ENCODE peak calls at places on chromosomes 16 and 17, in seven cellular contexts. One of them, this sample, is unnamed.

GRCh38 chr17:82171750-82172375 is 40.8 kb downstream of the CCDC57 start:
- DNase-seq in OCI-LY7: no peak
- DNase-seq in neural progenitor cell: no peak
- DNase-seq in A673: no peak
- DNase-seq in CD8-positive, alpha-beta memory T cell: no peak
- DNase-seq in mucosa of descending colon: no peak
- DNase-seq in adrenal gland: no peak
- DNase-seq in this sample: no peak

GRCh38 chr16:84841787-84842300 is 22.1 kb downstream of the CRISPLD2 start:
- DNase-seq in neural progenitor cell: peak; percentile 41
- DNase-seq in OCI-LY7: no peak
- DNase-seq in A673: no peak
- DNase-seq in mucosa of descending colon: peak; percentile 87
- DNase-seq in adrenal gland: no peak
- DNase-seq in CD8-positive, alpha-beta memory T cell: no peak
- DNase-seq in this sample: no peak

GRCh38 chr17:10198509-10199249 is at the start of gene GAS7:
- DNase-seq in adrenal gland: no peak
- DNase-seq in CD8-positive, alpha-beta memory T cell: peak; percentile 45
- DNase-seq in mucosa of descending colon: peak; percentile 69
- DNase-seq in A673: peak; percentile 63
- DNase-seq in neural progenitor cell: peak; percentile 91
- DNase-seq in OCI-LY7: no peak
- DNase-seq in this sample: peak; percentile 97

GRCh38 chr17:37358098-37358829 is 17.5 kb upstream of the C17orf78 start:
- DNase-seq in neural progenitor cell: peak; percentile 95
- DNase-seq in OCI-LY7: peak; percentile 53
- DNase-seq in CD8-positive, alpha-beta memory T cell: peak; percentile 25
- DNase-seq in mucosa of descending colon: peak; percentile 73
- DNase-seq in A673: peak; percentile 56
- DNase-seq in adrenal gland: peak; percentile 82
- DNase-seq in this sample: peak; percentile 31

GRCh38 chr16:66446737-66447136 is 19.6 kb downstream of the BEAN1 start:
- DNase-seq in CD8-positive, alpha-beta memory T cell: no peak
- DNase-seq in adrenal gland: no peak
- DNase-seq in neural progenitor cell: no peak
- DNase-seq in A673: no peak
- DNase-seq in mucosa of descending colon: no peak
- DNase-seq in OCI-LY7: no peak
- DNase-seq in this sample: no peak

GRCh38 chr16:22052985-22053384 is 39.4 kb upstream of the VWA3A start:
- DNase-seq in mucosa of descending colon: no peak
- DNase-seq in CD8-positive, alpha-beta memory T cell: no peak
- DNase-seq in adrenal gland: no peak
- DNase-seq in neural progenitor cell: no peak
- DNase-seq in OCI-LY7: no peak
- DNase-seq in A673: no peak
- DNase-seq in this sample: no peak

GRCh38 chr16:31216116-31216469 is 842 bp downstream of the PYDC1 start:
- DNase-seq in neural progenitor cell: no peak
- DNase-seq in adrenal gland: no peak
- DNase-seq in A673: no peak
- DNase-seq in mucosa of descending colon: no peak
- DNase-seq in CD8-positive, alpha-beta memory T cell: no peak
- DNase-seq in OCI-LY7: no peak
- DNase-seq in this sample: no peak

GRCh38 chr16:57261806-57262205 is 16.7 kb downstream of the ARL2BP start:
- DNase-seq in OCI-LY7: no peak
- DNase-seq in neural progenitor cell: no peak
- DNase-seq in CD8-positive, alpha-beta memory T cell: no peak
- DNase-seq in mucosa of descending colon: no peak
- DNase-seq in A673: no peak
- DNase-seq in adrenal gland: no peak
- DNase-seq in this sample: no peak

GRCh38 chr16:87616556-87616955 is 14.2 kb downstream of the JPH3 start:
- DNase-seq in neural progenitor cell: no peak
- DNase-seq in mucosa of descending colon: no peak
- DNase-seq in adrenal gland: no peak
- DNase-seq in OCI-LY7: no peak
- DNase-seq in A673: no peak
- DNase-seq in CD8-positive, alpha-beta memory T cell: no peak
- DNase-seq in this sample: no peak

GRCh38 chr17:65609303-65609702 is 47.9 kb upstream of the AXIN2 start:
- DNase-seq in neural progenitor cell: no peak
- DNase-seq in CD8-positive, alpha-beta memory T cell: no peak
- DNase-seq in mucosa of descending colon: no peak
- DNase-seq in OCI-LY7: no peak
- DNase-seq in adrenal gland: no peak
- DNase-seq in A673: no peak
- DNase-seq in this sample: no peak

GRCh38 chr16:27189335-27189972 is 13.9 kb upstream of the KDM8 start:
- DNase-seq in neural progenitor cell: peak; percentile 24
- DNase-seq in OCI-LY7: no peak
- DNase-seq in adrenal gland: no peak
- DNase-seq in A673: no peak
- DNase-seq in CD8-positive, alpha-beta memory T cell: no peak
- DNase-seq in mucosa of descending colon: peak; percentile 55
- DNase-seq in this sample: no peak

GRCh38 chr17:68600881-68601564 is at the start of gene FAM20A:
- DNase-seq in neural progenitor cell: peak; percentile 59
- DNase-seq in mucosa of descending colon: peak; percentile 40
- DNase-seq in CD8-positive, alpha-beta memory T cell: no peak
- DNase-seq in OCI-LY7: no peak
- DNase-seq in A673: peak; percentile 18
- DNase-seq in adrenal gland: no peak
- DNase-seq in this sample: no peak

GRCh38 chr16:70267516-70267915 is 15.8 kb upstream of the EXOSC6 start:
- DNase-seq in A673: peak; percentile 75
- DNase-seq in OCI-LY7: peak; percentile 44
- DNase-seq in CD8-positive, alpha-beta memory T cell: no peak
- DNase-seq in neural progenitor cell: peak; percentile 70
- DNase-seq in mucosa of descending colon: peak; percentile 45
- DNase-seq in adrenal gland: peak; percentile 66
- DNase-seq in this sample: no peak

GRCh38 chr16:3945751-3946603 is 65.5 kb upstream of the CREBBP start:
- DNase-seq in mucosa of descending colon: no peak
- DNase-seq in OCI-LY7: no peak
- DNase-seq in neural progenitor cell: no peak
- DNase-seq in CD8-positive, alpha-beta memory T cell: no peak
- DNase-seq in A673: peak; percentile 96
- DNase-seq in adrenal gland: peak; percentile 88
- DNase-seq in this sample: no peak

GRCh38 chr17:50635720-50636144 is 1.1 kb downstream of the ABCC3 start:
- DNase-seq in A673: no peak
- DNase-seq in adrenal gland: no peak
- DNase-seq in OCI-LY7: no peak
- DNase-seq in neural progenitor cell: no peak
- DNase-seq in mucosa of descending colon: no peak
- DNase-seq in CD8-positive, alpha-beta memory T cell: no peak
- DNase-seq in this sample: no peak
- H3K4me3 ChIP-seq in A673: no peak overlapping the region
- H3K4me3 ChIP-seq in adrenal gland: peak overlapping the region; percentile 92
- H3K4me3 ChIP-seq in OCI-LY7: no peak overlapping the region
- H3K4me3 ChIP-seq in neural progenitor cell: no peak overlapping the region
- H3K4me3 ChIP-seq in mucosa of descending colon: peak overlapping the region; percentile 68
- H3K4me3 ChIP-seq in CD8-positive, alpha-beta memory T cell: no peak overlapping the region
- H3K4me3 ChIP-seq in this sample: no peak overlapping the region

DNA sequence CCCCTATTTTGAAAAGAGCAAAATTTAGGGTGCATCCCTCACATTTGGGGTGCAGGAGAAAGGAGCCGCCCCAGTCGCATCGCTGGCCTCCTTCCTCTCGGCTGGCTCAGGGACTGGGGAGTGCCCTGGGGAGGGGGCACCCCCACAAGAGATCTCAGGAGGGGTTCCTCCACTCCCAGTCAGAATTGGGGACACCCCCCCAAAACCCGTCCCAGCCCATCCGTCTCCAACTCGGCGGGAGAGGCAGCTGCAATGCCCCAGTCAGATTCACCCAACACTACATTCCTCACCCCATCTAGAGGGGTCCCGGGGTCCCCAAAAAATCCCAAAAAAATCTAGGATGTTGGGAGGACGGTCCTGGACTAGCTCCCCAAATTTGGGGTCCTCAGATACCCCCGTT is 3.4 kb upstream of the BCL6B start:
- DNase-seq in A673: no peak
- DNase-seq in CD8-positive, alpha-beta memory T cell: no peak
- DNase-seq in mucosa of descending colon: peak; percentile 35
- DNase-seq in OCI-LY7: no peak
- DNase-seq in adrenal gland: no peak
- DNase-seq in neural progenitor cell: no peak
- DNase-seq in this sample: no peak
- H3K4me3 ChIP-seq in A673: peak overlapping the region; percentile 42
- H3K4me3 ChIP-seq in CD8-positive, alpha-beta memory T cell: no peak overlapping the region
- H3K4me3 ChIP-seq in mucosa of descending colon: peak overlapping the region; percentile 0
- H3K4me3 ChIP-seq in OCI-LY7: no peak overlapping the region
- H3K4me3 ChIP-seq in adrenal gland: peak overlapping the region; percentile 66
- H3K4me3 ChIP-seq in neural progenitor cell: peak overlapping the region; percentile 10
- H3K4me3 ChIP-seq in this sample: no peak overlapping the region

GRCh38 chr17:27520571-27521185 is 64.4 kb downstream of the KSR1 start:
- DNase-seq in neural progenitor cell: peak; percentile 59
- DNase-seq in A673: no peak
- DNase-seq in adrenal gland: no peak
- DNase-seq in CD8-positive, alpha-beta memory T cell: no peak
- DNase-seq in OCI-LY7: no peak
- DNase-seq in mucosa of descending colon: no peak
- DNase-seq in this sample: no peak
- H3K4me3 ChIP-seq in neural progenitor cell: no peak overlapping the region
- H3K4me3 ChIP-seq in A673: no peak overlapping the region
- H3K4me3 ChIP-seq in adrenal gland: no peak overlapping the region
- H3K4me3 ChIP-seq in CD8-positive, alpha-beta memory T cell: no peak overlapping the region
- H3K4me3 ChIP-seq in OCI-LY7: no peak overlapping the region
- H3K4me3 ChIP-seq in mucosa of descending colon: no peak overlapping the region
- H3K4me3 ChIP-seq in this sample: no peak overlapping the region

GRCh38 chr17:77859411-77859810 is 99.1 kb upstream of the TNRC6C start:
- DNase-seq in OCI-LY7: no peak
- DNase-seq in neural progenitor cell: no peak
- DNase-seq in mucosa of descending colon: peak; percentile 9
- DNase-seq in adrenal gland: no peak
- DNase-seq in A673: no peak
- DNase-seq in CD8-positive, alpha-beta memory T cell: no peak
- DNase-seq in this sample: no peak
- H3K4me3 ChIP-seq in OCI-LY7: no peak overlapping the region
- H3K4me3 ChIP-seq in neural progenitor cell: no peak overlapping the region
- H3K4me3 ChIP-seq in mucosa of descending colon: no peak overlapping the region
- H3K4me3 ChIP-seq in adrenal gland: no peak overlapping the region
- H3K4me3 ChIP-seq in A673: no peak overlapping the region
- H3K4me3 ChIP-seq in CD8-positive, alpha-beta memory T cell: no peak overlapping the region
- H3K4me3 ChIP-seq in this sample: no peak overlapping the region

GRCh38 chr17:1733759-1734158 is 8.9 kb upstream of the SERPINF2 start:
- DNase-seq in A673: no peak
- DNase-seq in neural progenitor cell: no peak
- DNase-seq in mucosa of descending colon: no peak
- DNase-seq in CD8-positive, alpha-beta memory T cell: no peak
- DNase-seq in adrenal gland: no peak
- DNase-seq in OCI-LY7: no peak
- DNase-seq in this sample: no peak

GRCh38 chr17:1737531-1738291 is 5.0 kb upstream of the SERPINF2 start:
- DNase-seq in OCI-LY7: no peak
- DNase-seq in CD8-positive, alpha-beta memory T cell: no peak
- DNase-seq in A673: no peak
- DNase-seq in mucosa of descending colon: no peak
- DNase-seq in adrenal gland: no peak
- DNase-seq in neural progenitor cell: no peak
- DNase-seq in this sample: no peak

GRCh38 chr17:1736348-1737281 is 6.1 kb upstream of the SERPINF2 start:
- DNase-seq in CD8-positive, alpha-beta memory T cell: no peak
- DNase-seq in neural progenitor cell: no peak
- DNase-seq in mucosa of descending colon: no peak
- DNase-seq in adrenal gland: peak; percentile 85
- DNase-seq in A673: peak; percentile 91
- DNase-seq in OCI-LY7: no peak
- DNase-seq in this sample: no peak

GRCh38 chr17:1735418-1735817 is 7.3 kb upstream of the SERPINF2 start:
- DNase-seq in adrenal gland: no peak
- DNase-seq in neural progenitor cell: no peak
- DNase-seq in CD8-positive, alpha-beta memory T cell: no peak
- DNase-seq in OCI-LY7: no peak
- DNase-seq in mucosa of descending colon: no peak
- DNase-seq in A673: no peak
- DNase-seq in this sample: no peak

GRCh38 chr17:1735834-1736347 is 6.8 kb upstream of the SERPINF2 start:
- DNase-seq in A673: no peak
- DNase-seq in OCI-LY7: no peak
- DNase-seq in mucosa of descending colon: no peak
- DNase-seq in CD8-positive, alpha-beta memory T cell: no peak
- DNase-seq in neural progenitor cell: no peak
- DNase-seq in adrenal gland: no peak
- DNase-seq in this sample: no peak
- H3K4me3 ChIP-seq in A673: no peak overlapping the region
- H3K4me3 ChIP-seq in OCI-LY7: no peak overlapping the region
- H3K4me3 ChIP-seq in mucosa of descending colon: no peak overlapping the region
- H3K4me3 ChIP-seq in CD8-positive, alpha-beta memory T cell: no peak overlapping the region
- H3K4me3 ChIP-seq in neural progenitor cell: no peak overlapping the region
- H3K4me3 ChIP-seq in adrenal gland: no peak overlapping the region
- H3K4me3 ChIP-seq in this sample: no peak overlapping the region